ENCODE peak calls at places on chromosomes 11 and 22, in six cellular contexts. R, S, I, K, Z and H are unnamed samples.

GRCh38 chr11:41486436-41486835 is 27.0 kb upstream of the LRRC4C start:
- DNase-seq in R (no peak), S (peak; percentile 11), I (no peak), K (no peak), Z (no peak), H (no peak)

GRCh38 chr11:75516886-75517285 is 8.9 kb downstream of the GDPD5 start:
- DNase-seq in R (no peak), S (no peak), I (no peak), K (no peak), Z (no peak), H (no peak)

GRCh38 chr11:74627381-74627780 is 35.0 kb downstream of the POLD3 start:
- DNase-seq in R (no peak), S (no peak), I (no peak), K (no peak), Z (no peak), H (no peak)

GRCh38 chr11:114078423-114078822 is 18.9 kb downstream of the ZBTB16 start:
- DNase-seq in R (no peak), S (no peak), I (no peak), K (no peak), Z (no peak), H (no peak)

GRCh38 chr22:28017859-28018258 is 98.8 kb upstream of the PITPNB start:
- DNase-seq in R (no peak), S (no peak), I (no peak), K (no peak), Z (no peak), H (no peak)

GRCh38 chr11:83219095-83219494 is 25.6 kb downstream of the ANKRD42 start:
- DNase-seq in R (no peak), S (no peak), I (peak; percentile 8), K (no peak), Z (no peak), H (no peak)

GRCh38 chr11:110000045-110000502 is 93.1 kb upstream of the ZC3H12C start:
- DNase-seq in R (peak; percentile 96), S (peak; percentile 96), I (peak; percentile 14), K (no peak), Z (peak; percentile 84), H (peak; percentile 72)

GRCh38 chr11:12416552-12416951 is 39.2 kb downstream of the PARVA start:
- DNase-seq in R (no peak), S (no peak), I (no peak), K (no peak), Z (no peak), H (no peak)

GRCh38 chr11:6303657-6304056 is 16.6 kb downstream of the CAVIN3 start:
- DNase-seq in R (no peak), S (no peak), I (no peak), K (peak; percentile 2), Z (no peak), H (no peak)

GRCh38 chr22:17085277-17086091 is 684 bp downstream of the IL17RA start:
- DNase-seq in R (no peak), S (no peak), I (no peak), K (no peak), Z (no peak), H (no peak)

GRCh38 chr22:36244522-36245391 is 5.4 kb upstream of the APOL2 start:
- DNase-seq in R (peak; percentile 46), S (peak; percentile 88), I (no peak), K (no peak), Z (no peak), H (no peak)

GRCh38 chr11:107928767-107929507 is 689 bp downstream of the RAB39A start:
- DNase-seq in R (no peak), S (no peak), I (peak; percentile 6), K (no peak), Z (no peak), H (no peak)

GRCh38 chr22:38467904-38468760 is at the start of gene KDELR3:
- DNase-seq in R (peak; percentile 55), S (peak; percentile 70), I (no peak), K (peak; percentile 56), Z (peak; percentile 75), H (peak; percentile 31)

GRCh38 chr11:70415176-70415575 is 16.8 kb downstream of the CTTN start:
- DNase-seq in R (peak; percentile 86), S (peak; percentile 84), I (no peak), K (no peak), Z (peak; percentile 83), H (no peak)

GRCh38 chr11:44016129-44016528 is 31.7 kb upstream of the ACCSL start:
- DNase-seq in R (peak; percentile 42), S (peak; percentile 89), I (no peak), K (no peak), Z (peak; percentile 79), H (no peak)

GRCh38 chr11:11510939-11511338 is 110.9 kb downstream of the GALNT18 start:
- DNase-seq in R (peak; percentile 41), S (no peak), I (no peak), K (peak; percentile 34), Z (no peak), H (no peak)

GRCh38 chr11:44120169-44120568 is 24.7 kb downstream of the EXT2 start:
- DNase-seq in R (no peak), S (no peak), I (no peak), K (no peak), Z (no peak), H (no peak)

GRCh38 chr11:79973701-79974626 is 533.1 kb upstream of the TENM4 start:
- DNase-seq in R (no peak), S (peak; percentile 49), I (no peak), K (no peak), Z (no peak), H (no peak)

GRCh38 chr11:122756417-122756816 is 81.9 kb upstream of the CRTAM start:
- DNase-seq in R (no peak), S (no peak), I (peak; percentile 91), K (no peak), Z (no peak), H (no peak)

GRCh38 chr11:122755409-122755808 is 82.9 kb upstream of the CRTAM start:
- DNase-seq in R (no peak), S (no peak), I (no peak), K (no peak), Z (no peak), H (no peak)

GRCh38 chr11:122754028-122754427 is 84.3 kb upstream of the CRTAM start:
- DNase-seq in R (no peak), S (no peak), I (no peak), K (no peak), Z (no peak), H (no peak)

GRCh38 chr11:122755941-122756340 is 82.4 kb upstream of the CRTAM start:
- DNase-seq in R (no peak), S (peak; percentile 45), I (no peak), K (no peak), Z (no peak), H (no peak)

DNA sequence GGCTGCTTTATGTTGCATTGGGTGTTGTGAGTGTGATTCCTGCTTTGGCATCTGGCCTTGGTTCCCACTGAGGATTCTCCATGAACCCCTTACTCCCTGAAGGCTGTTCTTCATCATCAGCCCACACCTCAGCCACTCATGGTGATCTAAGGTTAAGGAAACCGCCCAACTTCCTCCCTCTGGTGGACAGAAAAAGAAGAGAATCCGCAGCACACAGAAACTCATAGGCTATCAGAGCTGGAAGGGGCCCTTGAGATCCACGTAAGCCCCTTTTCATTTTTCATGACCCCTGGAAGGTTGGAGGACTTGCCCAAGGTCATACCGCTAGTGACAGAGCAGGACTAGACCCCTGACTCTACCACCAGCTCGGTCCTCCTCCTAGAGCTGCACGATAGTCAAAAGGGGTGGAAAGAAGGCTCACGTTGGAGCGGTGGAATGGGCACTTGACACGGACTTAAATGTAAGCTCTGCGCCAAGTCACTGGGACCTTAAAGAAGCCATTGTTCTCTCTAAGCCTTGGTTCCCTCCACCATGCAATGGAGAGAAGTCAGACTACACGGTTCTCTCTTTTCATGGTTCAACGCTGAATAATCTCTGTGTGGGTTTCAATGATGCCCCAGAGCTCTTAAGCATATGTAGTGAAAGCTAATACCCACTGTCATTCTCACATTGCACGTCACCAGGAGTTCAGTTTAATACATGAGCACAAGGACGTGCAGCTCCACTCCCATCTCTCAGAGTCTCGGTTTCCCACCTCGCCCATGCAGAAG is 83.6 kb upstream of the CRTAM start:
- DNase-seq in R (no peak), S (no peak), I (peak; percentile 82), K (no peak), Z (peak; percentile 49), H (no peak)
- TF ChIP-seq CTCF in R (peak; percentile 43), S (peak; percentile 39), I (peak; percentile 88), K (no peak), Z (peak; percentile 72), H (peak; percentile 26)

DNA sequence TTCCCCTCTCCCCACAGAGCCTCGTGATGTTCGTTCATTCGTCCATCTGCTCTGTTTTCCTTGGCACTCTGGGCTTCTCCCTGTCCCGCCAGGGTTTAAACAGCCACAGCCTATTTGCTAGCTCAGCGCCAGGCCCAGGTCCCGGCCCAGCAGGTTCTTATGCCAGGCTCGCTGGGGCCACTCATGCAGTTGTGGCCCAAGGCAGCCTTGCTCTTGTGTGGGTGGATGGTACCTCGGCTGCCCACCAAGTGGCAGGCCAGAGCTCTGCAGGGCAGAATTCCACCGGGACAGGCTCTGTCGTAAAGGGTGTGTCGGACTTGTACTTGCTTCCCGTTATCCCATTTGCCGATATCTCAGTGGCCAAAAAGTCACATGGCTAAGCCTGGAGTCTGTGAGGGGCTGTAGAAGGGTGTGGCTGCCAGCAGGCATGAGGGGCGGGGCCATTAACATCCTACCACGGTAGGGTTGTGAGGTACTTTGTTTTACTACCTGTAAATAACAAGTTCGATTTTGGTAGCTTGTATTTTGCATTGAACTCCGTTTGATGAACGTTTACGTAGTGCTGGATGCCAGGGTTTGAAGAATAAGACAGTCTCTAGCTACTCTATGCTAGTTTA is 7.9 kb downstream of the FAM118A start:
- DNase-seq in R (peak; percentile 61), S (peak; percentile 57), I (no peak), K (no peak), Z (peak; percentile 56), H (peak; percentile 25)
- TF ChIP-seq CTCF in R (peak; percentile 48), S (peak; percentile 53), I (no peak), K (no peak), Z (peak; percentile 46), H (peak; percentile 44)

GRCh38 chr11:85745626-85746025 is 59.6 kb upstream of the CCDC89 start:
- DNase-seq in R (no peak), S (no peak), I (no peak), K (no peak), Z (no peak), H (no peak)
- TF ChIP-seq CTCF in R (no peak), S (no peak), I (no peak), K (no peak), Z (no peak), H (no peak)

GRCh38 chr11:62588966-62589637 is 2.2 kb downstream of the TUT1 start:
- DNase-seq in R (no peak), S (no peak), I (no peak), K (no peak), Z (peak; percentile 23), H (no peak)
- TF ChIP-seq CTCF in R (peak; percentile 48), S (no peak), I (peak; percentile 71), K (no peak), Z (peak; percentile 42), H (no peak)